ENCODE peak calls at places on chromosomes 6 and 20, in four cellular contexts. Y is A549; R is stimulated activated CD4-positive, alpha-beta T cell treated with anti-CD3 and anti-CD28 coated beads, Interleukin-12 subunit alpha, Interleukin-12 subunit beta, amount 100 ng/mL, for 24 hours; N is LoVo. F is an unnamed sample.

GRCh38 chr20:37343212-37343993 is 2.5 kb upstream of the SRC start:
- DNase-seq in N (peak), Y (no peak), R (no peak), F (no peak)

GRCh38 chr6:7157752-7158616 is 50.2 kb downstream of the RREB1 start:
- DNase-seq in N (no peak), R (no peak), Y (no peak), F (no peak)

GRCh38 chr20:12967932-12968331 is 40.8 kb upstream of the SPTLC3 start:
- DNase-seq in Y (no peak), N (no peak), R (no peak), F (no peak)

GRCh38 chr6:170279977-170280688 is 10.7 kb downstream of the DLL1 start:
- DNase-seq in R (no peak), Y (peak), N (peak), F (no peak)

GRCh38 chr20:55252525-55252924 is 752.8 kb downstream of the CBLN4 start:
- DNase-seq in Y (no peak), N (no peak), R (no peak), F (no peak)

GRCh38 chr6:25477006-25477590 is 174.9 kb upstream of the SCGN start:
- DNase-seq in R (no peak), Y (no peak), N (no peak), F (no peak)

GRCh38 chr6:1855890-1856289 is 246.2 kb downstream of the FOXC1 start:
- DNase-seq in N (no peak), Y (no peak), R (no peak), F (no peak)

GRCh38 chr20:52015155-52015554 is 176.4 kb downstream of the ZFP64 start:
- DNase-seq in N (no peak), Y (no peak), R (no peak), F (no peak)

GRCh38 chr6:56297022-56297995 is 49.9 kb upstream of the COL21A1 start:
- DNase-seq in N (no peak), R (no peak), Y (no peak), F (no peak)

GRCh38 chr20:56504373-56505005 is 20.1 kb upstream of the FAM209A start:
- DNase-seq in Y (peak), R (peak), N (no peak), F (no peak)

GRCh38 chr6:25254671-25255070 is 24.5 kb upstream of the CARMIL1 start:
- DNase-seq in N (no peak), R (no peak), Y (no peak), F (no peak)

GRCh38 chr6:170130201-170130621 is 160.7 kb downstream of the DLL1 start:
- DNase-seq in Y (no peak), R (no peak), N (no peak), F (no peak)

GRCh38 chr20:60147004-60147403 is 188.8 kb downstream of the CDH26 start:
- DNase-seq in Y (no peak), N (no peak), R (no peak), F (no peak)

GRCh38 chr20:31706607-31707257 is 15.9 kb downstream of the BCL2L1 start:
- DNase-seq in R (no peak), N (no peak), Y (no peak), F (no peak)

GRCh38 chr20:17735959-17736621 is 36.3 kb downstream of the BANF2 start:
- DNase-seq in Y (no peak), R (no peak), N (no peak), F (no peak)

GRCh38 chr20:48630342-48631075 is 197.3 kb downstream of the PREX1 start:
- DNase-seq in R (no peak), N (no peak), Y (no peak), F (no peak)

GRCh38 chr20:48567145-48567544 is 260.7 kb downstream of the PREX1 start:
- DNase-seq in Y (no peak), N (no peak), R (no peak), F (no peak)

GRCh38 chr6:161038229-161039003 is 46.8 kb downstream of the MAP3K4 start:
- DNase-seq in Y (peak), R (no peak), N (peak), F (no peak)

GRCh38 chr6:151012321-151013294 is 147.1 kb downstream of the MTHFD1L start:
- DNase-seq in N (no peak), R (no peak), Y (no peak), F (no peak)

GRCh38 chr6:65937982-65938381 is 231.0 kb upstream of the EYS start:
- DNase-seq in N (no peak), R (no peak), Y (no peak), F (no peak)

GRCh38 chr6:77740380-77740779 is 87.5 kb downstream of the MEI4 start:
- DNase-seq in Y (peak), R (no peak), N (peak), F (peak)

GRCh38 chr6:6610031-6610591 is 21.6 kb downstream of the LY86 start:
- DNase-seq in Y (no peak), N (no peak), R (no peak), F (peak)

GRCh38 chr6:145895802-145896201 is 68.4 kb downstream of the SHPRH start:
- DNase-seq in N (no peak), Y (peak), R (no peak), F (peak)